ENCODE peak calls at places on chromosome 20, in seven cellular contexts. S, B, R, I, C, N and D are unnamed samples.

GRCh38 chr20:62405981-62406513 is 1.0 kb downstream of the CABLES2 start:
- DNase-seq in S (no peak), B (no peak), R (no peak), I (no peak), C (no peak), N (no peak), D (no peak)

GRCh38 chr20:22887796-22888195 is 147.3 kb upstream of the SSTR4 start:
- DNase-seq in S (no peak), B (no peak), R (no peak), I (no peak), C (no peak), N (no peak), D (no peak)

GRCh38 chr20:47090835-47091234 is 196.2 kb downstream of the EYA2 start:
- DNase-seq in S (no peak), B (no peak), R (no peak), I (no peak), C (no peak), N (no peak), D (no peak)

GRCh38 chr20:58709013-58709702 is 16.6 kb downstream of the NPEPL1 start:
- DNase-seq in S (no peak), B (no peak), R (no peak), I (no peak), C (peak), N (no peak), D (no peak)

GRCh38 chr20:13284830-13285229 is 63.8 kb downstream of the ISM1 start:
- DNase-seq in S (no peak), B (no peak), R (no peak), I (no peak), C (no peak), N (no peak), D (no peak)

GRCh38 chr20:16222859-16223411 is 350.3 kb downstream of the KIF16B start:
- DNase-seq in S (no peak), B (no peak), R (no peak), I (no peak), C (no peak), N (no peak), D (no peak)

GRCh38 chr20:63177134-63177784 is 38.7 kb downstream of the YTHDF1 start:
- DNase-seq in S (peak), B (peak), R (no peak), I (no peak), C (no peak), N (peak), D (peak)

GRCh38 chr20:22453244-22454080 is 130.9 kb downstream of the FOXA2 start:
- DNase-seq in S (no peak), B (peak), R (no peak), I (no peak), C (no peak), N (no peak), D (no peak)

GRCh38 chr20:4666001-4666470 is 55.7 kb upstream of the PRND start:
- DNase-seq in S (no peak), B (no peak), R (peak), I (peak), C (no peak), N (no peak), D (no peak)

GRCh38 chr20:539848-540247 is 3.7 kb downstream of the CSNK2A1 start:
- DNase-seq in S (no peak), B (peak), R (no peak), I (no peak), C (no peak), N (no peak), D (peak)

GRCh38 chr20:58716476-58717277 is 24.1 kb downstream of the NPEPL1 start:
- DNase-seq in S (peak), B (peak), R (no peak), I (no peak), C (peak), N (peak), D (peak)

GRCh38 chr20:57237006-57237953 is 29.2 kb downstream of the BMP7 start:
- DNase-seq in S (no peak), B (no peak), R (no peak), I (no peak), C (no peak), N (no peak), D (no peak)

GRCh38 chr20:46400253-46400652 is 6.2 kb downstream of the ELMO2 start:
- DNase-seq in S (no peak), B (peak), R (no peak), I (no peak), C (no peak), N (no peak), D (no peak)

GRCh38 chr20:49868538-49868937 is 46.8 kb downstream of the SPATA2 start:
- DNase-seq in S (no peak), B (no peak), R (no peak), I (no peak), C (no peak), N (no peak), D (no peak)

GRCh38 chr20:25040438-25040831 is 17.5 kb downstream of the ACSS1 start:
- DNase-seq in S (no peak), B (peak), R (no peak), I (no peak), C (peak), N (no peak), D (no peak)

GRCh38 chr20:23043376-23043775 is 6.1 kb downstream of the THBD start:
- DNase-seq in S (no peak), B (no peak), R (no peak), I (no peak), C (no peak), N (no peak), D (no peak)

GRCh38 chr20:16612708-16613107 is 39.5 kb upstream of the KIF16B start:
- DNase-seq in S (no peak), B (no peak), R (no peak), I (no peak), C (no peak), N (no peak), D (no peak)

GRCh38 chr20:32165836-32166545 is 41.6 kb downstream of the PLAGL2 start:
- DNase-seq in S (no peak), B (no peak), R (no peak), I (no peak), C (no peak), N (no peak), D (no peak)

GRCh38 chr20:63911171-63911570 is 16.2 kb downstream of the DNAJC5 start:
- DNase-seq in S (no peak), B (no peak), R (no peak), I (no peak), C (no peak), N (no peak), D (no peak)

GRCh38 chr20:43456809-43457639 is 672 bp upstream of the SRSF6 start:
- DNase-seq in S (peak), B (peak), R (peak), I (peak), C (peak), N (peak), D (peak)

GRCh38 chr20:32787168-32787567 is 25.0 kb downstream of the DNMT3B start:
- DNase-seq in S (no peak), B (no peak), R (no peak), I (no peak), C (no peak), N (no peak), D (no peak)

GRCh38 chr20:39829713-39830112 is 859.3 kb downstream of the MAFB start:
- DNase-seq in S (no peak), B (no peak), R (no peak), I (no peak), C (no peak), N (no peak), D (no peak)

GRCh38 chr20:57008217-57008616 is 258.2 kb downstream of the BMP7 start:
- DNase-seq in S (no peak), B (no peak), R (no peak), I (no peak), C (no peak), N (no peak), D (no peak)

GRCh38 chr20:52275243-52275817 is 83.8 kb upstream of the ZFP64 start:
- DNase-seq in S (no peak), B (peak), R (no peak), I (no peak), C (no peak), N (no peak), D (no peak)

GRCh38 chr20:41276317-41276751 is 41.2 kb downstream of the ZHX3 start:
- DNase-seq in S (no peak), B (no peak), R (no peak), I (no peak), C (no peak), N (peak), D (no peak)

GRCh38 chr20:51678041-51678697 is 90.0 kb downstream of the ATP9A start:
- DNase-seq in S (peak), B (no peak), R (no peak), I (no peak), C (no peak), N (peak), D (peak)

GRCh38 chr20:58970146-58970545 is 10.9 kb upstream of the NELFCD start:
- DNase-seq in S (no peak), B (no peak), R (no peak), I (no peak), C (no peak), N (no peak), D (no peak)

GRCh38 chr20:59764037-59764436 is 159.7 kb downstream of the PHACTR3 start:
- DNase-seq in S (no peak), B (no peak), R (no peak), I (no peak), C (no peak), N (no peak), D (no peak)